ENCODE peak calls at places on chromosomes 6 and 20, in six cellular contexts. J is heart right ventricle, A is A549, E is GM06990, V is cardiac fibroblast, N is right lobe of liver. L is an unnamed sample.

GRCh38 chr6:130513770-130514169 is 148.0 kb downstream of the TMEM200A start:
- DNase-seq in J (no peak), E (no peak), N (no peak), V (peak), A (no peak), L (peak)

GRCh38 chr20:41563087-41563486 is 55.1 kb downstream of the CHD6 start:
- DNase-seq in J (no peak), A (no peak), N (no peak), E (no peak), V (peak), L (no peak)

GRCh38 chr20:7379621-7380220 is 560.5 kb downstream of the HAO1 start:
- DNase-seq in A (no peak), E (no peak), J (no peak), V (peak), N (no peak), L (peak)

GRCh38 chr20:41357424-41358163 is 9.0 kb downstream of the EMILIN3 start:
- DNase-seq in N (no peak), J (no peak), E (no peak), V (no peak), A (no peak), L (no peak)

GRCh38 chr6:32941412-32941784 is 570 bp upstream of the HLA-DMB start:
- DNase-seq in A (no peak), J (no peak), E (peak), N (no peak), V (no peak), L (no peak)

GRCh38 chr6:30741789-30742315 is 635 bp downstream of the FLOT1 start:
- DNase-seq in J (peak), E (peak), A (no peak), V (peak), N (no peak), L (no peak)

GRCh38 chr6:166052837-166053236 is 114.8 kb downstream of the TBXT start:
- DNase-seq in N (no peak), E (no peak), A (no peak), V (no peak), J (no peak), L (no peak)

GRCh38 chr6:157235600-157236039 is 87.7 kb downstream of the TMEM242 start:
- DNase-seq in N (no peak), E (no peak), V (peak), A (peak), J (peak), L (peak)

GRCh38 chr6:144401736-144402733 is 116.9 kb downstream of the UTRN start:
- DNase-seq in V (no peak), E (no peak), N (no peak), J (no peak), A (no peak), L (no peak)

GRCh38 chr20:8842525-8842924 is 226.4 kb upstream of the PLCB4 start:
- DNase-seq in E (no peak), V (no peak), A (no peak), N (no peak), J (no peak), L (no peak)

GRCh38 chr6:129638055-129639019 is 71.6 kb downstream of the ARHGAP18 start:
- DNase-seq in A (peak), N (no peak), J (peak), V (peak), E (no peak), L (no peak)

GRCh38 chr6:157741321-157741720 is 81.7 kb upstream of the SNX9 start:
- DNase-seq in V (no peak), N (no peak), J (no peak), E (no peak), A (no peak), L (no peak)

GRCh38 chr6:132005177-132005576 is 54.0 kb upstream of the CCN2 start:
- DNase-seq in A (no peak), N (no peak), E (no peak), V (no peak), J (no peak), L (no peak)

GRCh38 chr6:35300848-35301247 is 3.2 kb downstream of the DEF6 start:
- DNase-seq in J (no peak), A (no peak), E (no peak), V (no peak), N (no peak), L (no peak)

GRCh38 chr6:163711615-163712568 is 297.4 kb downstream of the QKI start:
- DNase-seq in A (peak), E (peak), V (no peak), J (peak), N (no peak), L (peak)

GRCh38 chr20:47352332-47353223 is 3.9 kb downstream of the ZMYND8 start:
- DNase-seq in E (peak), A (no peak), N (peak), V (peak), J (peak), L (no peak)

GRCh38 chr20:47349365-47350180 is 6.9 kb downstream of the ZMYND8 start:
- DNase-seq in J (no peak), N (no peak), A (no peak), E (no peak), V (peak), L (no peak)

GRCh38 chr20:47351643-47352331 is 4.7 kb downstream of the ZMYND8 start:
- DNase-seq in J (no peak), E (no peak), V (no peak), A (no peak), N (no peak), L (no peak)

GRCh38 chr20:47350181-47350550 is 6.3 kb downstream of the ZMYND8 start:
- DNase-seq in N (no peak), J (no peak), A (no peak), E (peak), V (no peak), L (no peak)

GRCh38 chr20:47350691-47351545 is 5.6 kb downstream of the ZMYND8 start:
- DNase-seq in E (no peak), J (no peak), V (no peak), A (no peak), N (no peak), L (no peak)
- H3K4me3 ChIP-seq in E (peak), J (peak), V (peak), A (no peak), N (no peak), L (peak)

DNA sequence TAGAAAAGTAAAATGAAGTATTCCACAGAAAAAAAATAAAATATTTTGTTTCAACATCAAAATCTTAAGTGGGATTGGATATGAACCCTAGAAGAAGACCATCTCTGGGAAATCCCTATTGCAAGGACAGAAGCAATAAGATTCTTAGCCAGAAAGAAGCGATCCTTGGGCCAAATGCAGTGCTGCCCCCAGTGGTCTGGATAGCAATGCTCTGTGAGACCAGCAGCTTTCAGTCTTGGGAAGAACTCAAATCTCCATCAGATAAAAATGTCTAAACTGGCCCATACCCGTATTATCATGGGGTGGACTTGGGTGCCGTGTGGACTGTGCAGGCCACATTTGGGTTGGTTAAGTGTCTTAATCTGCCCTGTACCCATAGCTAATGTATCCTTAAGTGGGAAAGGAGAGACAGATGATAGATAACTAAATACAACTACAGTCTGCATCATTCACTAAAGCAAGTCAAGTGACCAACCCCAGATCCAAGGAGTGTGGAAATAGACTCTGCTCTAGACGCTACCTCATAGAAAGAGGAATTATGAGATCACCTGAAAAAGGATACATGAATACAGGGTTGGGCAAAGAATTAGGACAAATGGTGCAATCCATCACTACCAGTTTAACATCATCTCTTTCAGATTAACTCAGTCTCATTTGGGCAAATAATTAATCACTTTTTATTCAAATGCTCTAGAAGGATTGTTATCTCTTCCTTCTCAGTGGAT is 38.9 kb upstream of the SNAP25 start:
- DNase-seq in N (no peak), V (peak), E (no peak), A (peak), J (no peak), L (peak)
- TF ChIP-seq CTCF in N (no peak), V (peak), E (peak), A (peak), J (no peak), L (peak)

GRCh38 chr6:106547053-106547414 is 82.3 kb downstream of the RTN4IP1 start:
- DNase-seq in A (no peak), E (no peak), N (no peak), J (no peak), V (peak), L (no peak)
- H3K4me3 ChIP-seq in A (no peak), E (no peak), N (no peak), J (no peak), V (no peak), L (no peak)

GRCh38 chr6:659716-660581 is 3.0 kb upstream of the HUS1B start:
- DNase-seq in N (no peak), V (no peak), J (no peak), A (no peak), E (no peak), L (no peak)
- TF ChIP-seq CTCF in N (no peak), V (no peak), J (no peak), A (no peak), E (no peak), L (no peak)

L was measured in fibroblast of mammary gland.